ENCODE peak calls at places on chromosomes 5 and 9, in nine cellular contexts. G is heart left ventricle, P is colonic mucosa, K is cardiac muscle cell, A is neural progenitor cell, Q is trophoblast cell, Z is Peyer's patch, L is OCI-LY7, R is K562. N is an unnamed sample. For H3K9me3, the result is how much of the 10 kb centered on the place peaks cover.

GRCh38 chr5:173498286-173498685 is 118.2 kb downstream of the BOD1 start:
- DNase-seq in G (peak), R (no peak), Q (peak), Z (no peak), A (no peak), L (no peak), P (no peak), K (peak), N (no peak)

GRCh38 chr5:173714551-173715428 is 98.3 kb upstream of the BOD1 start:
- DNase-seq in K (peak), L (no peak), A (no peak), R (peak), Q (peak), P (no peak), Z (no peak), G (no peak), N (no peak)

GRCh38 chr5:133365326-133365725 is 247.0 kb downstream of the FSTL4 start:
- DNase-seq in G (no peak), R (peak), A (peak), P (no peak), Z (no peak), L (no peak), K (no peak), Q (no peak), N (no peak)

GRCh38 chr9:34628656-34629491 is at the start of gene ARID3C:
- DNase-seq in Z (no peak), G (no peak), K (peak), L (no peak), P (no peak), A (peak), R (peak), Q (peak), N (no peak)

GRCh38 chr9:85859751-85860150 is 81.2 kb upstream of the NAA35 start:
- DNase-seq in K (no peak), A (no peak), L (no peak), P (no peak), G (no peak), R (no peak), Q (peak), Z (no peak), N (no peak)

GRCh38 chr5:112735702-112736101 is 2.0 kb upstream of the APC start:
- DNase-seq in R (no peak), Z (no peak), K (peak), L (no peak), A (no peak), P (no peak), G (no peak), Q (peak), N (no peak)

GRCh38 chr5:96408841-96409458 is 24.1 kb downstream of the PCSK1 start:
- DNase-seq in A (no peak), Q (no peak), L (no peak), G (no peak), P (no peak), R (no peak), Z (no peak), K (peak), N (no peak)

GRCh38 chr5:153613143-153613542 is 122.7 kb downstream of the GRIA1 start:
- DNase-seq in G (no peak), L (no peak), Z (no peak), P (no peak), K (no peak), Q (no peak), A (no peak), R (no peak), N (no peak)

GRCh38 chr5:171757853-171758535 is 27.6 kb upstream of the SMIM23 start:
- DNase-seq in G (no peak), A (no peak), L (no peak), R (no peak), Z (no peak), Q (peak), K (peak), P (no peak), N (no peak)

GRCh38 chr9:18989097-18989496 is 43.9 kb downstream of the SAXO1 start:
- DNase-seq in P (no peak), K (no peak), G (no peak), Q (no peak), A (no peak), L (no peak), Z (no peak), R (no peak), N (no peak)

DNA sequence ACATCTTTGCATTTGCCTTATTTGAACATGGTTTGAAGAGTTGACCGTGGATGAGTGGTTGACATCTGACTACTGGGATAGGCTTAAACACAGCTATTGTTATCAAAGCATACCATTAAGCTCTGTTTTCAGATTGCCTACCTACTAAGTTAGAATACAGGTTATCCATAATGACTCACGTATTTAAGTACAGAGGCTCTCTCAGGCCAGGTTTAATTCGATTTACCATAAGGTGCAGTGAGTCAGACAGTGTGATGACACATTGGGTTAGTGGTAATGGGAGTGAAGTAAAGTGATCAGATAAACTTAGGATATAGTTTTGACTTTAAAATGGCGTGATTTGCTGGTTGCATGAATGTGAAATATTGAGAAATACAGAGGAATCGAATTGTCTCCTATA is 732.0 kb upstream of the CTNND2 start:
- DNase-seq in R (no peak), Z (no peak), L (no peak), K (no peak), P (no peak), Q (no peak), A (no peak), G (no peak), N (no peak)
- H3K9me3 ChIP-seq in R (under half), Z (under half), L (under half), K (under half), P (under half), Q (under half), A (under half), G (under half), N (under half)

DNA sequence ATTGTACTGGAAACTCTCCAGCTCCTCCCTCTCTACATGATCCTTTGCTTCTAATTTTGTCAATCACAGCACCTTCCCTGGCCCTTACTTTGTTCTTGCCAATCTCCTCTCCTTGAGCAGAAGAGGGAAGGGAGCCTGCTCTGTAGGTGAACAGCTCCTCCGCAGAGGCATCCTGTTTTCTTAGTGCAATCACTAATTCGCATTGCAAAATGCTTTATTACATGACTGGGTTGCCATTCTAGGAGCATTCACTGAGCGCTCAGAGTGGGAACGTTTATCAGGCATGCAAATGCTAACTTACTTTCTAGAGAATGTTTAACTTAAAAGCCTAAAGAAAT is 416 bp upstream of the SNX18 start:
- DNase-seq in G (no peak), R (no peak), L (no peak), P (no peak), Z (no peak), K (no peak), A (peak), Q (no peak), N (no peak)
- H3K4me3 ChIP-seq in G (peak), R (no peak), L (peak), P (peak), Z (peak), K (peak), A (peak), Q (no peak), N (peak)

GRCh38 chr5:88858392-88858791 is 24.6 kb downstream of the MEF2C start:
- DNase-seq in L (no peak), P (no peak), Q (no peak), A (no peak), G (no peak), R (no peak), Z (no peak), K (no peak), N (no peak)

GRCh38 chr5:88860501-88860900 is 22.5 kb downstream of the MEF2C start:
- DNase-seq in P (no peak), G (no peak), L (no peak), A (no peak), R (no peak), Q (no peak), K (peak), Z (no peak), N (no peak)

GRCh38 chr5:88854769-88855168 is 28.2 kb downstream of the MEF2C start:
- DNase-seq in R (no peak), Z (no peak), L (no peak), K (no peak), A (no peak), G (no peak), P (no peak), Q (no peak), N (no peak)
- H3K9me3 ChIP-seq in R (under half), Z (under half), L (under half), K (under half), A (under half), G (under half), P (under half), Q (under half), N (under half)

GRCh38 chr9:134406366-134407122 is 80.3 kb downstream of the RXRA start:
- DNase-seq in A (no peak), L (no peak), Q (peak), G (no peak), K (no peak), Z (no peak), R (no peak), P (no peak), N (no peak)
- H3K4me3 ChIP-seq in A (no peak), L (peak), Q (no peak), G (peak), K (no peak), Z (no peak), R (no peak), P (no peak), N (no peak)

DNA sequence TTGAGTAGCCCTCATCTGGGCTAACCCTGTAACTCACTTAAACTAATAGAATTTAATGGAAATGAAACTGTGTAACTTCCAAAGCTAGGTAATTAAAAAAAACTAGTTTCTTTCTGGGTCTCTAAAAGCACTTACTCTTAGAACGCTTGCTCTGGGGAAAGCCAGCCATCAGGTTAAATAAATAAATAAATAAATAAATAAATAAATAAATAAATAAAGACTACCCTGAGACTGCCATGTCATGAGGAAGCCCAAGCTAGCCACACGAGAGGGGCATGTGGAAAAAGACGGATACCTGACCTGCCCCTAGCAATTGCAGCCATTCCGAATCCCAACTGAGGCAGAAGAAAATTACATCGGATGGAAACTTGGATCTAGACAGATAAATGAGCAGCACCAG is 51.3 kb upstream of the FER start:
- DNase-seq in P (no peak), Q (no peak), K (no peak), Z (no peak), R (no peak), L (no peak), A (no peak), G (no peak), N (no peak)
- H3K9me3 ChIP-seq in P (under half), Q (under half), K (under half), Z (under half), R (under half), L (under half), A (under half), G (under half), N (under half)

GRCh38 chr9:127537792-127538191 is 74.3 kb upstream of the STXBP1 start:
- DNase-seq in Q (no peak), Z (no peak), P (no peak), L (no peak), G (no peak), K (no peak), A (peak), R (peak), N (no peak)
- H3K4me3 ChIP-seq in Q (no peak), Z (no peak), P (no peak), L (no peak), G (no peak), K (no peak), A (no peak), R (no peak), N (no peak)

GRCh38 chr5:2840372-2840915 is 89.0 kb upstream of the IRX2 start:
- DNase-seq in Z (no peak), A (no peak), K (no peak), P (no peak), G (no peak), L (no peak), Q (no peak), R (no peak), N (no peak)
- H3K9me3 ChIP-seq in Z (under half), A (under half), K (under half), P (under half), G (under half), L (under half), Q (under half), R (under half), N (under half)

GRCh38 chr5:88145603-88146467 is 122.8 kb downstream of the TMEM161B start:
- DNase-seq in Q (peak), R (no peak), P (no peak), A (peak), G (peak), Z (no peak), L (no peak), K (no peak), N (peak)
- H3K4me3 ChIP-seq in Q (no peak), R (no peak), P (no peak), A (peak), G (peak), Z (no peak), L (no peak), K (no peak), N (no peak)

DNA sequence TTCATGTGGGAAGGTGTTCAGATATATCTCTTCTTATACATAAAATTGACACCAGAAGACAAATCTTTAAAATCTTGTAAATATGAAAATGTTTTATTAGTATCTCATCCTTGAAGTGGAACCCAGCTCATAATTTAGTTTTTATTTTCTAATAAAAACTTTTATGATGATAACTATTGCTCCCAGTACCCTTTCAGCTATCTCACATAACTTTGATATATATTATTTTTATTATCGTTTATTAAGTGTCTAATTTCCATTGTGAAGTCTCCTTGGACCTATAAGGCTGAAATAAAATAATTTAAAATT is 16.0 kb downstream of the PCDHB15 start:
- DNase-seq in A (no peak), Q (no peak), R (no peak), G (no peak), L (no peak), K (no peak), Z (no peak), P (no peak), N (no peak)
- H3K9me3 ChIP-seq in A (half or more), Q (under half), R (under half), G (under half), L (under half), K (under half), Z (half or more), P (under half), N (half or more)

N was measured in Caco-2.